ENCODE peak calls at places on chromosomes 2 and 18, in ten cellular contexts. One of them, this sample, is unnamed.

GRCh38 chr18:62445386-62445917 is 77.4 kb upstream of the ZCCHC2 start:
- DNase-seq in PC-3: no peak
- DNase-seq in MCF 10A: peak
- DNase-seq in activated T-cell treated with anti-CD3 and anti-CD28 coated beads for 4 hours: no peak
- DNase-seq in foreskin keratinocyte: peak
- DNase-seq in H54: no peak
- DNase-seq in neural crest cell: no peak
- DNase-seq in mucosa of descending colon: no peak
- DNase-seq in SJCRH30: no peak
- DNase-seq in GM10248: no peak
- DNase-seq in this sample: no peak

GRCh38 chr2:174012347-174013309 is 47.5 kb upstream of the SP3 start:
- DNase-seq in mucosa of descending colon: peak
- DNase-seq in SJCRH30: no peak
- DNase-seq in foreskin keratinocyte: peak
- DNase-seq in neural crest cell: peak
- DNase-seq in MCF 10A: no peak
- DNase-seq in activated T-cell treated with anti-CD3 and anti-CD28 coated beads for 4 hours: peak
- DNase-seq in H54: no peak
- DNase-seq in GM10248: peak
- DNase-seq in PC-3: no peak
- DNase-seq in this sample: peak

GRCh38 chr18:58156516-58156915 is 112.5 kb downstream of the NEDD4L start:
- DNase-seq in neural crest cell: no peak
- DNase-seq in mucosa of descending colon: no peak
- DNase-seq in GM10248: no peak
- DNase-seq in activated T-cell treated with anti-CD3 and anti-CD28 coated beads for 4 hours: no peak
- DNase-seq in MCF 10A: no peak
- DNase-seq in PC-3: no peak
- DNase-seq in SJCRH30: no peak
- DNase-seq in foreskin keratinocyte: no peak
- DNase-seq in H54: no peak
- DNase-seq in this sample: no peak

GRCh38 chr2:160278101-160278888 is 78.2 kb upstream of the ITGB6 start:
- DNase-seq in activated T-cell treated with anti-CD3 and anti-CD28 coated beads for 4 hours: no peak
- DNase-seq in SJCRH30: no peak
- DNase-seq in H54: no peak
- DNase-seq in GM10248: no peak
- DNase-seq in MCF 10A: no peak
- DNase-seq in PC-3: no peak
- DNase-seq in neural crest cell: no peak
- DNase-seq in mucosa of descending colon: no peak
- DNase-seq in foreskin keratinocyte: no peak
- DNase-seq in this sample: no peak

GRCh38 chr2:11571170-11571569 is 37.3 kb downstream of the GREB1 start:
- DNase-seq in mucosa of descending colon: no peak
- DNase-seq in GM10248: no peak
- DNase-seq in H54: no peak
- DNase-seq in MCF 10A: no peak
- DNase-seq in SJCRH30: no peak
- DNase-seq in neural crest cell: no peak
- DNase-seq in PC-3: peak
- DNase-seq in activated T-cell treated with anti-CD3 and anti-CD28 coated beads for 4 hours: no peak
- DNase-seq in foreskin keratinocyte: no peak
- DNase-seq in this sample: no peak

GRCh38 chr2:156099382-156099781 is 233.1 kb downstream of the NR4A2 start:
- DNase-seq in activated T-cell treated with anti-CD3 and anti-CD28 coated beads for 4 hours: no peak
- DNase-seq in mucosa of descending colon: no peak
- DNase-seq in neural crest cell: no peak
- DNase-seq in GM10248: no peak
- DNase-seq in SJCRH30: no peak
- DNase-seq in foreskin keratinocyte: no peak
- DNase-seq in H54: no peak
- DNase-seq in PC-3: no peak
- DNase-seq in MCF 10A: no peak
- DNase-seq in this sample: no peak

GRCh38 chr2:135820003-135820618 is 16.9 kb downstream of the LCT start:
- DNase-seq in foreskin keratinocyte: no peak
- DNase-seq in activated T-cell treated with anti-CD3 and anti-CD28 coated beads for 4 hours: peak
- DNase-seq in neural crest cell: no peak
- DNase-seq in SJCRH30: no peak
- DNase-seq in GM10248: peak
- DNase-seq in H54: peak
- DNase-seq in MCF 10A: no peak
- DNase-seq in mucosa of descending colon: no peak
- DNase-seq in PC-3: no peak
- DNase-seq in this sample: peak

GRCh38 chr2:224357098-224357901 is 44.6 kb downstream of the FAM124B start:
- DNase-seq in H54: peak
- DNase-seq in foreskin keratinocyte: peak
- DNase-seq in PC-3: peak
- DNase-seq in GM10248: peak
- DNase-seq in mucosa of descending colon: no peak
- DNase-seq in neural crest cell: peak
- DNase-seq in SJCRH30: peak
- DNase-seq in MCF 10A: peak
- DNase-seq in activated T-cell treated with anti-CD3 and anti-CD28 coated beads for 4 hours: peak
- DNase-seq in this sample: peak

GRCh38 chr2:129518937-129519336 is 460.5 kb upstream of the RAB6C start:
- DNase-seq in PC-3: no peak
- DNase-seq in H54: no peak
- DNase-seq in MCF 10A: no peak
- DNase-seq in activated T-cell treated with anti-CD3 and anti-CD28 coated beads for 4 hours: no peak
- DNase-seq in foreskin keratinocyte: no peak
- DNase-seq in mucosa of descending colon: no peak
- DNase-seq in GM10248: no peak
- DNase-seq in SJCRH30: no peak
- DNase-seq in neural crest cell: no peak
- DNase-seq in this sample: no peak

GRCh38 chr2:102549027-102549426 is 70.3 kb upstream of the SLC9A2 start:
- DNase-seq in MCF 10A: no peak
- DNase-seq in SJCRH30: no peak
- DNase-seq in H54: no peak
- DNase-seq in GM10248: no peak
- DNase-seq in PC-3: no peak
- DNase-seq in neural crest cell: no peak
- DNase-seq in mucosa of descending colon: no peak
- DNase-seq in foreskin keratinocyte: no peak
- DNase-seq in activated T-cell treated with anti-CD3 and anti-CD28 coated beads for 4 hours: no peak
- DNase-seq in this sample: no peak

GRCh38 chr2:42959148-42959992 is 167.0 kb upstream of the HAAO start:
- DNase-seq in foreskin keratinocyte: no peak
- DNase-seq in PC-3: no peak
- DNase-seq in mucosa of descending colon: peak
- DNase-seq in GM10248: no peak
- DNase-seq in H54: no peak
- DNase-seq in SJCRH30: no peak
- DNase-seq in MCF 10A: peak
- DNase-seq in neural crest cell: no peak
- DNase-seq in activated T-cell treated with anti-CD3 and anti-CD28 coated beads for 4 hours: no peak
- DNase-seq in this sample: no peak